ENCODE peak calls at places on chromosomes 12 and 14, in eight cellular contexts. One of them, this sample, is unnamed. For H3K4me1, the result is how much of the 10 kb centered on the place peaks cover.

GRCh38 chr12:57299514-57300016 is 48.6 kb upstream of the STAC3 start:
- DNase-seq in IMR-90: peak
- DNase-seq in astrocyte: peak
- DNase-seq in right atrium auricular region: no peak
- DNase-seq in heart right ventricle: no peak
- DNase-seq in thyroid gland: peak
- DNase-seq in uterus: no peak
- DNase-seq in stomach: no peak
- DNase-seq in this sample: no peak

GRCh38 chr14:101224356-101225115 is 321.0 kb upstream of the RTL1 start:
- DNase-seq in astrocyte: no peak
- DNase-seq in uterus: no peak
- DNase-seq in IMR-90: no peak
- DNase-seq in heart right ventricle: no peak
- DNase-seq in right atrium auricular region: peak
- DNase-seq in stomach: no peak
- DNase-seq in thyroid gland: no peak
- DNase-seq in this sample: no peak

GRCh38 chr14:91996951-91997371 is 42.9 kb downstream of the TRIP11 start:
- DNase-seq in heart right ventricle: no peak
- DNase-seq in astrocyte: peak
- DNase-seq in stomach: no peak
- DNase-seq in uterus: no peak
- DNase-seq in IMR-90: peak
- DNase-seq in thyroid gland: no peak
- DNase-seq in right atrium auricular region: no peak
- DNase-seq in this sample: no peak

GRCh38 chr12:117060236-117060926 is 38.8 kb downstream of the TESC start:
- DNase-seq in uterus: no peak
- DNase-seq in right atrium auricular region: no peak
- DNase-seq in thyroid gland: no peak
- DNase-seq in astrocyte: no peak
- DNase-seq in stomach: no peak
- DNase-seq in heart right ventricle: no peak
- DNase-seq in IMR-90: no peak
- DNase-seq in this sample: peak

GRCh38 chr14:22812744-22813143 is 2.5 kb downstream of the SLC7A7 start:
- DNase-seq in stomach: no peak
- DNase-seq in thyroid gland: no peak
- DNase-seq in right atrium auricular region: no peak
- DNase-seq in heart right ventricle: no peak
- DNase-seq in astrocyte: no peak
- DNase-seq in uterus: no peak
- DNase-seq in IMR-90: no peak
- DNase-seq in this sample: no peak

GRCh38 chr12:129753596-129753995 is 150.2 kb downstream of the TMEM132D start:
- DNase-seq in stomach: no peak
- DNase-seq in uterus: no peak
- DNase-seq in thyroid gland: no peak
- DNase-seq in IMR-90: no peak
- DNase-seq in heart right ventricle: no peak
- DNase-seq in astrocyte: peak
- DNase-seq in right atrium auricular region: no peak
- DNase-seq in this sample: no peak

GRCh38 chr12:46386360-46386867 is 13.8 kb upstream of the SLC38A2 start:
- DNase-seq in uterus: no peak
- DNase-seq in IMR-90: peak
- DNase-seq in right atrium auricular region: no peak
- DNase-seq in heart right ventricle: no peak
- DNase-seq in stomach: no peak
- DNase-seq in astrocyte: peak
- DNase-seq in thyroid gland: no peak
- DNase-seq in this sample: no peak

GRCh38 chr14:73462078-73462715 is 3.9 kb upstream of the NUMB start:
- DNase-seq in IMR-90: peak
- DNase-seq in thyroid gland: peak
- DNase-seq in right atrium auricular region: peak
- DNase-seq in astrocyte: peak
- DNase-seq in uterus: peak
- DNase-seq in stomach: peak
- DNase-seq in heart right ventricle: peak
- DNase-seq in this sample: no peak

GRCh38 chr12:102642199-102642598 is 161.8 kb upstream of the IGF1 start:
- DNase-seq in heart right ventricle: no peak
- DNase-seq in thyroid gland: no peak
- DNase-seq in stomach: no peak
- DNase-seq in IMR-90: peak
- DNase-seq in uterus: no peak
- DNase-seq in astrocyte: peak
- DNase-seq in right atrium auricular region: no peak
- DNase-seq in this sample: no peak

GRCh38 chr12:15682826-15683225 is 106.4 kb downstream of the EPS8 start:
- DNase-seq in astrocyte: no peak
- DNase-seq in uterus: no peak
- DNase-seq in thyroid gland: no peak
- DNase-seq in IMR-90: no peak
- DNase-seq in stomach: no peak
- DNase-seq in heart right ventricle: no peak
- DNase-seq in right atrium auricular region: no peak
- DNase-seq in this sample: no peak

GRCh38 chr12:87136330-87136976 is 880.3 kb upstream of the MGAT4C start:
- DNase-seq in stomach: no peak
- DNase-seq in heart right ventricle: no peak
- DNase-seq in IMR-90: peak
- DNase-seq in astrocyte: peak
- DNase-seq in thyroid gland: peak
- DNase-seq in right atrium auricular region: no peak
- DNase-seq in uterus: no peak
- DNase-seq in this sample: no peak

GRCh38 chr14:104109121-104109541 is 23.6 kb downstream of the ASPG start:
- DNase-seq in heart right ventricle: no peak
- DNase-seq in stomach: peak
- DNase-seq in right atrium auricular region: no peak
- DNase-seq in thyroid gland: no peak
- DNase-seq in astrocyte: no peak
- DNase-seq in IMR-90: no peak
- DNase-seq in uterus: no peak
- DNase-seq in this sample: no peak

GRCh38 chr12:28996688-28997087 is 152.4 kb upstream of the FAR2 start:
- DNase-seq in thyroid gland: no peak
- DNase-seq in uterus: no peak
- DNase-seq in right atrium auricular region: no peak
- DNase-seq in astrocyte: no peak
- DNase-seq in heart right ventricle: no peak
- DNase-seq in stomach: no peak
- DNase-seq in IMR-90: no peak
- DNase-seq in this sample: no peak

GRCh38 chr12:11650279-11650696 is 814 bp downstream of the ETV6 start:
- DNase-seq in right atrium auricular region: no peak
- DNase-seq in heart right ventricle: peak
- DNase-seq in stomach: no peak
- DNase-seq in IMR-90: no peak
- DNase-seq in astrocyte: no peak
- DNase-seq in thyroid gland: no peak
- DNase-seq in uterus: no peak
- DNase-seq in this sample: no peak

GRCh38 chr12:122093098-122093883 is 14.7 kb downstream of the MLXIP start:
- DNase-seq in IMR-90: no peak
- DNase-seq in uterus: peak
- DNase-seq in thyroid gland: no peak
- DNase-seq in heart right ventricle: no peak
- DNase-seq in stomach: no peak
- DNase-seq in astrocyte: no peak
- DNase-seq in right atrium auricular region: no peak
- DNase-seq in this sample: no peak

GRCh38 chr12:110931315-110931728 is 10.9 kb upstream of the MYL2 start:
- DNase-seq in astrocyte: no peak
- DNase-seq in heart right ventricle: peak
- DNase-seq in thyroid gland: no peak
- DNase-seq in IMR-90: no peak
- DNase-seq in stomach: no peak
- DNase-seq in uterus: no peak
- DNase-seq in right atrium auricular region: peak
- DNase-seq in this sample: no peak

GRCh38 chr12:32754101-32754500 is 1.6 kb downstream of the YARS2 start:
- DNase-seq in right atrium auricular region: no peak
- DNase-seq in astrocyte: no peak
- DNase-seq in stomach: no peak
- DNase-seq in uterus: no peak
- DNase-seq in heart right ventricle: no peak
- DNase-seq in IMR-90: no peak
- DNase-seq in thyroid gland: no peak
- DNase-seq in this sample: no peak

GRCh38 chr12:112978163-112979081 is at the start of gene OAS2:
- DNase-seq in right atrium auricular region: peak
- DNase-seq in astrocyte: no peak
- DNase-seq in stomach: peak
- DNase-seq in uterus: peak
- DNase-seq in IMR-90: peak
- DNase-seq in heart right ventricle: peak
- DNase-seq in thyroid gland: peak
- DNase-seq in this sample: no peak

GRCh38 chr14:89911018-89911919 is 43.3 kb downstream of the EFCAB11 start:
- DNase-seq in thyroid gland: peak
- DNase-seq in heart right ventricle: no peak
- DNase-seq in astrocyte: peak
- DNase-seq in stomach: peak
- DNase-seq in IMR-90: peak
- DNase-seq in right atrium auricular region: no peak
- DNase-seq in uterus: peak
- DNase-seq in this sample: no peak

GRCh38 chr14:89908712-89909450 is 45.6 kb downstream of the EFCAB11 start:
- DNase-seq in stomach: no peak
- DNase-seq in IMR-90: no peak
- DNase-seq in astrocyte: no peak
- DNase-seq in thyroid gland: no peak
- DNase-seq in heart right ventricle: no peak
- DNase-seq in right atrium auricular region: no peak
- DNase-seq in uterus: no peak
- DNase-seq in this sample: no peak

GRCh38 chr14:89912667-89913211 is 41.8 kb downstream of the EFCAB11 start:
- DNase-seq in heart right ventricle: peak
- DNase-seq in uterus: peak
- DNase-seq in thyroid gland: no peak
- DNase-seq in astrocyte: peak
- DNase-seq in right atrium auricular region: no peak
- DNase-seq in IMR-90: peak
- DNase-seq in stomach: no peak
- DNase-seq in this sample: no peak

GRCh38 chr14:89909586-89909985 is 44.9 kb downstream of the EFCAB11 start:
- DNase-seq in astrocyte: no peak
- DNase-seq in uterus: no peak
- DNase-seq in stomach: no peak
- DNase-seq in thyroid gland: no peak
- DNase-seq in IMR-90: no peak
- DNase-seq in heart right ventricle: no peak
- DNase-seq in right atrium auricular region: no peak
- DNase-seq in this sample: no peak

GRCh38 chr14:89910706-89911017 is 43.9 kb downstream of the EFCAB11 start:
- DNase-seq in thyroid gland: no peak
- DNase-seq in right atrium auricular region: no peak
- DNase-seq in IMR-90: no peak
- DNase-seq in stomach: no peak
- DNase-seq in uterus: no peak
- DNase-seq in astrocyte: no peak
- DNase-seq in heart right ventricle: no peak
- DNase-seq in this sample: no peak
- TF ChIP-seq CTCF in thyroid gland: no peak
- TF ChIP-seq CTCF in right atrium auricular region: no peak
- TF ChIP-seq CTCF in IMR-90: no peak
- TF ChIP-seq CTCF in stomach: no peak
- TF ChIP-seq CTCF in uterus: no peak
- TF ChIP-seq CTCF in astrocyte: no peak
- TF ChIP-seq CTCF in heart right ventricle: no peak
- TF ChIP-seq CTCF in this sample: no peak

DNA sequence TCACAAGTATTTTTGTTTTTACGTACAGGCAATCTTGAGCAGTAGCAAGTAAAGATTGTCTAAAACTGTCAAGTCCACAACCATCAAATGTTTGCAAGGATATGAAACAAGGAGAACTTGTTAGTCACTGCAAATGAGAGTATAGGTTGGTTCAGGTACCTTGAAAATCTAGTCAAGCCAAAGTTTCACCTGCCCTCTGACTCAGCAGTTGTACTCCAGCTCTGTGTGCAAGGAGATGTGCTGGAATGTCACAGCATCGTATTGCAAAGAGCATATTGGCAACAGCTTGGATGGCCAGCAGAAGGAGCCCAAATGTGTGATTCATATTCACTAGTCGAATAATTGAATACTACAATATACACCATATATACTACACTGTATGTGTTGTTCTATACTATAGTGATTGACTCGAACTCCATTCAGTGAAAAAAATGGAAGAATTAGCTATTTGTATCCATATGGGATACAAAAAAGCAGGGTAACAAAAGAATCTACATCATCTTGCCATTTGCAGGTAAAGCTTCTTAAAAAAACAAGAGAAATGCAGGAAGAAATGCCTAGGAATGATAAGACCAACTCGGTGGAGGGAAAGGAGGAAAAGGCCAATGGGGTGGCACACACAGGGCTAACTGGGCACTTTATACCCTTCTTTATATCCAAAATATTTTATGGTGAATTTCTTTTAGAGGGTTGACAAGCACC is 44.0 kb downstream of the EID3 start:
- DNase-seq in thyroid gland: no peak
- DNase-seq in IMR-90: peak
- DNase-seq in stomach: no peak
- DNase-seq in right atrium auricular region: no peak
- DNase-seq in heart right ventricle: no peak
- DNase-seq in astrocyte: no peak
- DNase-seq in uterus: no peak
- DNase-seq in this sample: no peak
- H3K4me1 ChIP-seq in thyroid gland: under half
- H3K4me1 ChIP-seq in IMR-90: under half
- H3K4me1 ChIP-seq in stomach: under half
- H3K4me1 ChIP-seq in right atrium auricular region: under half
- H3K4me1 ChIP-seq in heart right ventricle: under half
- H3K4me1 ChIP-seq in astrocyte: under half
- H3K4me1 ChIP-seq in uterus: under half
- H3K4me1 ChIP-seq in this sample: under half

GRCh38 chr14:69648480-69649414 is 37.4 kb downstream of the SUSD6 start:
- DNase-seq in right atrium auricular region: no peak
- DNase-seq in uterus: no peak
- DNase-seq in heart right ventricle: no peak
- DNase-seq in IMR-90: peak
- DNase-seq in thyroid gland: no peak
- DNase-seq in stomach: no peak
- DNase-seq in astrocyte: peak
- DNase-seq in this sample: no peak
- H3K4me3 ChIP-seq in right atrium auricular region: no peak
- H3K4me3 ChIP-seq in uterus: no peak
- H3K4me3 ChIP-seq in heart right ventricle: no peak
- H3K4me3 ChIP-seq in IMR-90: no peak
- H3K4me3 ChIP-seq in thyroid gland: no peak
- H3K4me3 ChIP-seq in stomach: no peak
- H3K4me3 ChIP-seq in astrocyte: peak
- H3K4me3 ChIP-seq in this sample: no peak

GRCh38 chr14:85978851-85979250 is 448.9 kb downstream of the FLRT2 start:
- DNase-seq in astrocyte: no peak
- DNase-seq in stomach: no peak
- DNase-seq in right atrium auricular region: no peak
- DNase-seq in heart right ventricle: no peak
- DNase-seq in uterus: no peak
- DNase-seq in IMR-90: no peak
- DNase-seq in thyroid gland: no peak
- DNase-seq in this sample: no peak
- TF ChIP-seq CTCF in astrocyte: no peak
- TF ChIP-seq CTCF in stomach: no peak
- TF ChIP-seq CTCF in right atrium auricular region: no peak
- TF ChIP-seq CTCF in heart right ventricle: no peak
- TF ChIP-seq CTCF in uterus: no peak
- TF ChIP-seq CTCF in IMR-90: no peak
- TF ChIP-seq CTCF in thyroid gland: no peak
- TF ChIP-seq CTCF in this sample: peak